ENCODE peak calls at places on chromosome 15, in five cellular contexts. M is astrocyte, D is SJSA1, A is transverse colon, Q is prostate gland. Z is an unnamed sample.

GRCh38 chr15:70974004-70974832 is 81.6 kb downstream of the LRRC49 start:
- DNase-seq in M (peak), D (no peak), A (no peak), Q (no peak), Z (no peak)

GRCh38 chr15:36363335-36363734 is 216.1 kb upstream of the CDIN1 start:
- DNase-seq in M (peak), D (peak), A (no peak), Q (no peak), Z (no peak)

GRCh38 chr15:45377630-45378148 is 655 bp downstream of the GATM start:
- DNase-seq in M (no peak), D (no peak), A (peak), Q (no peak), Z (peak)

GRCh38 chr15:64161688-64162477 is 939 bp downstream of the PPIB start:
- DNase-seq in M (no peak), D (no peak), A (no peak), Q (no peak), Z (no peak)

GRCh38 chr15:58167095-58167591 is 29.0 kb downstream of the AQP9 start:
- DNase-seq in M (no peak), D (no peak), A (no peak), Q (no peak), Z (no peak)

GRCh38 chr15:67690936-67691335 is 134.4 kb upstream of the SKOR1 start:
- DNase-seq in M (peak), D (no peak), A (no peak), Q (no peak), Z (no peak)

GRCh38 chr15:42215854-42216829 is 8.0 kb upstream of the VPS39 start:
- DNase-seq in M (no peak), D (no peak), A (no peak), Q (no peak), Z (no peak)

GRCh38 chr15:81002004-81002253 is 1.2 kb downstream of the TLNRD1 start:
- DNase-seq in M (no peak), D (no peak), A (no peak), Q (no peak), Z (no peak)

GRCh38 chr15:66859688-66860253 is 157.7 kb downstream of the SMAD6 start:
- DNase-seq in M (no peak), D (peak), A (no peak), Q (no peak), Z (no peak)

GRCh38 chr15:92619380-92620101 is 36.0 kb downstream of the FAM174B start:
- DNase-seq in M (peak), D (no peak), A (peak), Q (no peak), Z (no peak)

GRCh38 chr15:72599855-72600464 is 54.5 kb upstream of the GOLGA6B start:
- DNase-seq in M (peak), D (no peak), A (no peak), Q (peak), Z (peak)

GRCh38 chr15:43229977-43230376 is 9.2 kb upstream of the EPB42 start:
- DNase-seq in M (no peak), D (no peak), A (no peak), Q (no peak), Z (no peak)

GRCh38 chr15:72339777-72340177 is 19.8 kb upstream of the CELF6 start:
- DNase-seq in M (peak), D (no peak), A (no peak), Q (no peak), Z (no peak)

GRCh38 chr15:36358094-36358961 is 221.1 kb upstream of the CDIN1 start:
- DNase-seq in M (peak), D (peak), A (no peak), Q (no peak), Z (no peak)

GRCh38 chr15:99326235-99326634 is 75.0 kb downstream of the LRRC28 start:
- DNase-seq in M (no peak), D (no peak), A (no peak), Q (peak), Z (no peak)

GRCh38 chr15:48089664-48090063 is 31.1 kb upstream of the SLC24A5 start:
- DNase-seq in M (no peak), D (no peak), A (no peak), Q (no peak), Z (no peak)

GRCh38 chr15:65245096-65245849 is 34.0 kb upstream of the CILP start:
- DNase-seq in M (peak), D (no peak), A (peak), Q (no peak), Z (peak)

DNA sequence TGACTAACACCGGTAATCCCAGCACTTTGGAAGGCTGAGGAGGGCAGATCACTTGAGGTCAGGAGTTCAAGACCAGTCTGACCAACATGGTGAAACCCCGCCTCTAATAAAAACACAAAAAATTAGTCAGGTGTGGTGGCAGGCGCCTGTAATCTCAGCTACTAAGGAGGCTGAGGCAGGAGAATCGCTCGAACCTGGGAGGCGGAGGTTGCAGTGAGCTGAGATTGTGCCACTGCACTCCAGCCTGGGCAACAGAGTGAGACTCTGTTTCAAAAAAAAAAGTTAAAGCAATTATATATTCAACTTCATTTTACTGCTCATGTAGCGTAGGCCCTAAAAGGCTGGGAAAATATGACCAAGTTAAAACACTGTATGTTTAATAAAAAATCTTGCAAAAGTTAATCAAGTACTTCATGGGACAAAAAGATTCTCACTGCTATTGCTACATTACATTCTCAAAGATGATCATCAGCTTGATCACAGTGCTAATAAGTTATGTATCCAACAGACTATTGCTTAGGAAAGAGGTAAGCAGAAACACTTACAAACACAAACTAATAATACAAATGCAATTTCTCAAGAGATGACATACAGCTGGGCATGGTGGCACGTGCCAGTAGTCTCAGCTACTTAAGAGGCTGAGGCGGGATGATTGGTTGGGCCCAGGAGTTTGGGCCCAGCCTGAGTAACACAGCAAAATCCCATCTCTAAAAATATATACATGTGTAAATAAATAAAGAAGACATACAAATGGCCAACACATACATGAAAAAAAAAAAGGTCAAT is 2.7 kb downstream of the COPS2 start:
- DNase-seq in M (no peak), D (no peak), A (no peak), Q (no peak), Z (no peak)
- H3K4me3 ChIP-seq in M (no peak), D (no peak), A (no peak), Q (no peak), Z (no peak)

GRCh38 chr15:69305933-69306568 is 7.3 kb downstream of the PAQR5 start:
- DNase-seq in M (peak), D (peak), A (no peak), Q (no peak), Z (no peak)
- H3K4me3 ChIP-seq in M (no peak), D (no peak), A (no peak), Q (no peak), Z (no peak)

GRCh38 chr15:55279746-55280351 is 9.8 kb downstream of the RAB27A start:
- DNase-seq in M (peak), D (peak), A (peak), Q (no peak), Z (peak)

GRCh38 chr15:55279100-55279745 is 10.4 kb downstream of the RAB27A start:
- DNase-seq in M (no peak), D (no peak), A (no peak), Q (no peak), Z (no peak)

GRCh38 chr15:55276324-55276723 is 13.3 kb downstream of the RAB27A start:
- DNase-seq in M (no peak), D (no peak), A (no peak), Q (no peak), Z (no peak)

GRCh38 chr15:55277116-55277564 is 12.5 kb downstream of the RAB27A start:
- DNase-seq in M (peak), D (no peak), A (peak), Q (no peak), Z (no peak)

GRCh38 chr15:55277715-55278114 is 11.9 kb downstream of the RAB27A start:
- DNase-seq in M (no peak), D (no peak), A (no peak), Q (no peak), Z (no peak)
- H3K4me3 ChIP-seq in M (no peak), D (no peak), A (no peak), Q (no peak), Z (no peak)

DNA sequence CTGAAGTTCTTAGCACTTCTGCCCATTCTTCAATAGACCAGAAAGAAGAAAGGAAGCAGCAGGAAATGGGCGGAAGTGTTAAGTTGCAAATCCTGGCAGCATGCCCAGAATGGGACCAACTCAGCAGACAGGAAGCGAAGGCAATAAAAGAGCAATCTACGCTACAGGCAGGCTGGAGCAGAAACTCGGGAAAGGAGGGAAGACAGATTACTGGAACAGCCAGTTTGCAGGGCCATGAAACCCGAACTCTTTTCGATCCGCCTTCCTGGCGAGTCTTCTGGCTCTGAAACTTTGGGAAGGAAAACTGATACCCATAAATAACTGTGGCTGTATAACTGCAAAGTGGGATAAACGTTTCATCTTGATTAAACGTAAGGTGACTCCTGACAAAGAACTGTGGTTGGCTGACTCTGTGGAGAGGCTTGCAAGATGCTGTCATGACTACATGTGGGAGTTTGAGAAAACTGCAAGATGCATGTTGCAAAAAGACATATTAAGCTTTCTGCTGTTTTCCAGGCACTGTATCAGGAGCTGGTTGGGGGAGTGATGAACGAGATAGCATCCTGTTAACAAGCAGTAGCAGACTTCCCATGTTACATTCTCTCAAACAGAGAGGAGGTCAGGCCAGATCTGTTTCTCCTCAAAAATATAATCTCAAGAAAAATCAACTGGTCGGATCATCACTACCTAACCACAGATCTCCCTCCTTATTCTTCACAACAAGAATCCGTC is 67.8 kb downstream of the FMN1 start:
- DNase-seq in M (peak), D (peak), A (peak), Q (peak), Z (peak)
- H3K4me3 ChIP-seq in M (peak), D (no peak), A (no peak), Q (no peak), Z (no peak)

Z was measured in body of pancreas.